ENCODE peak calls at places on chromosomes 3 and 15, in six cellular contexts. F is psoas muscle; M is BE2C; R is glutamatergic neuron; O is SW480; U is CD4-positive, alpha-beta memory T cell. S is an unnamed sample.

GRCh38 chr3:186882881-186883685 is 40.6 kb downstream of the ADIPOQ start:
- DNase-seq in F (no peak), M (peak; percentile 50), R (no peak), O (peak; percentile 66), U (no peak), S (no peak)

GRCh38 chr15:90060797-90061196 is 41.5 kb downstream of the IDH2 start:
- DNase-seq in F (no peak), M (no peak), R (no peak), O (no peak), U (peak; percentile 17), S (no peak)

GRCh38 chr15:39195988-39196486 is 384.8 kb upstream of the THBS1 start:
- DNase-seq in F (no peak), M (no peak), R (no peak), O (no peak), U (no peak), S (no peak)

GRCh38 chr3:135324246-135324645 is 529.2 kb downstream of the EPHB1 start:
- DNase-seq in F (no peak), M (no peak), R (no peak), O (no peak), U (no peak), S (no peak)

GRCh38 chr3:49534581-49535495 is 19.4 kb upstream of the BSN start:
- DNase-seq in F (no peak), M (peak; percentile 12), R (no peak), O (no peak), U (no peak), S (no peak)

GRCh38 chr15:95565201-95565600 is 765.3 kb upstream of the NR2F2 start:
- DNase-seq in F (no peak), M (no peak), R (no peak), O (no peak), U (no peak), S (no peak)

GRCh38 chr3:10224794-10225660 is 23.2 kb upstream of the TATDN2 start:
- DNase-seq in F (peak; percentile 78), M (peak; percentile 64), R (peak; percentile 50), O (peak; percentile 85), U (peak; percentile 67), S (peak; percentile 54)

GRCh38 chr3:125207507-125207906 is 5.0 kb downstream of the SLC12A8 start:
- DNase-seq in F (no peak), M (no peak), R (no peak), O (no peak), U (no peak), S (no peak)

GRCh38 chr15:51374131-51374530 is 32.7 kb downstream of the GLDN start:
- DNase-seq in F (no peak), M (peak; percentile 66), R (no peak), O (no peak), U (no peak), S (no peak)

GRCh38 chr3:70754314-70754713 is 441.9 kb upstream of the MDFIC2 start:
- DNase-seq in F (no peak), M (no peak), R (no peak), O (no peak), U (no peak), S (no peak)

GRCh38 chr3:16741890-16742289 is 136.7 kb upstream of the DAZL start:
- DNase-seq in F (peak; percentile 54), M (no peak), R (no peak), O (no peak), U (no peak), S (no peak)

GRCh38 chr15:85289677-85290365 is 90.6 kb upstream of the AKAP13 start:
- DNase-seq in F (peak; percentile 72), M (peak; percentile 48), R (no peak), O (peak; percentile 81), U (no peak), S (no peak)

GRCh38 chr3:154115332-154115731 is 5.9 kb upstream of the ARHGEF26 start:
- DNase-seq in F (no peak), M (no peak), R (no peak), O (no peak), U (no peak), S (no peak)

GRCh38 chr15:51181905-51182304 is 87.2 kb upstream of the TNFAIP8L3 start:
- DNase-seq in F (no peak), M (no peak), R (no peak), O (no peak), U (no peak), S (no peak)

GRCh38 chr3:38578081-38578475 is 71.4 kb downstream of the SCN5A start:
- DNase-seq in F (no peak), M (no peak), R (no peak), O (no peak), U (no peak), S (no peak)

GRCh38 chr3:64143399-64144130 is 81.7 kb downstream of the PRICKLE2 start:
- DNase-seq in F (no peak), M (peak; percentile 42), R (no peak), O (peak; percentile 5), U (no peak), S (no peak)

GRCh38 chr3:39138804-39139415 is 14.5 kb downstream of the CSRNP1 start:
- DNase-seq in F (peak; percentile 79), M (no peak), R (no peak), O (no peak), U (no peak), S (no peak)

GRCh38 chr3:172315401-172316091 is 132.7 kb downstream of the GHSR start:
- DNase-seq in F (no peak), M (no peak), R (no peak), O (peak; percentile 49), U (no peak), S (no peak)

GRCh38 chr3:172711457-172711800 is 562 bp upstream of the NCEH1 start:
- DNase-seq in F (no peak), M (no peak), R (no peak), O (peak; percentile 64), U (no peak), S (no peak)

GRCh38 chr3:110562621-110563020 is 509.0 kb upstream of the NECTIN3 start:
- DNase-seq in F (no peak), M (no peak), R (no peak), O (no peak), U (no peak), S (no peak)

GRCh38 chr3:45210308-45211038 is 15.6 kb downstream of the TMEM158 start:
- DNase-seq in F (peak; percentile 93), M (peak; percentile 65), R (peak; percentile 79), O (peak; percentile 80), U (peak; percentile 82), S (peak; percentile 49)

GRCh38 chr15:55937040-55937439 is 56.4 kb downstream of the NEDD4 start:
- DNase-seq in F (no peak), M (no peak), R (no peak), O (no peak), U (no peak), S (no peak)

GRCh38 chr15:33021806-33022389 is 172.6 kb downstream of the FMN1 start:
- DNase-seq in F (no peak), M (peak; percentile 36), R (no peak), O (peak; percentile 47), U (no peak), S (peak; percentile 34)

GRCh38 chr3:41602121-41602520 is 359.8 kb downstream of the ULK4 start:
- DNase-seq in F (no peak), M (no peak), R (no peak), O (no peak), U (no peak), S (no peak)

GRCh38 chr3:127610105-127610504 is 11.9 kb downstream of the MCM2 start:
- DNase-seq in F (peak; percentile 4), M (no peak), R (no peak), O (no peak), U (no peak), S (no peak)

GRCh38 chr3:195271116-195271858 is at the start of gene XXYLT1:
- DNase-seq in F (peak; percentile 94), M (peak; percentile 97), R (peak; percentile 98), O (peak; percentile 88), U (peak; percentile 87), S (peak; percentile 81)

GRCh38 chr3:6737223-6737994 is 123.5 kb upstream of the GRM7 start:
- DNase-seq in F (no peak), M (no peak), R (no peak), O (no peak), U (no peak), S (peak; percentile 77)

GRCh38 chr15:39874890-39875549 is 45.0 kb downstream of the GPR176 start:
- DNase-seq in F (no peak), M (peak; percentile 49), R (peak; percentile 30), O (peak; percentile 31), U (no peak), S (peak; percentile 37)

GRCh38 chr3:32056559-32057290 is 49.7 kb upstream of the GPD1L start:
- DNase-seq in F (no peak), M (no peak), R (no peak), O (no peak), U (no peak), S (no peak)